ENCODE peak calls at places on chromosomes 16 and 17, in four cellular contexts. D is GM12878, Q is HepG2, O is K562. F is an unnamed sample.

GRCh38 chr16:3171181-3171854 is 16.7 kb upstream of the OR1F1 start:
- DNase-seq in D (no peak), Q (no peak), O (no peak), F (no peak)

GRCh38 chr17:78879679-78880186 is 23.3 kb downstream of the CEP295NL start:
- DNase-seq in D (no peak), Q (no peak), O (peak; percentile 20), F (no peak)

GRCh38 chr17:48100160-48100559 is 1.1 kb downstream of the CBX1 start:
- DNase-seq in D (no peak), Q (no peak), O (no peak), F (no peak)

GRCh38 chr17:56678249-56679144 is 85.0 kb downstream of the NOG start:
- DNase-seq in D (no peak), Q (no peak), O (no peak), F (no peak)

GRCh38 chr17:16872836-16873653 is 98.9 kb downstream of the TNFRSF13B start:
- DNase-seq in D (no peak), Q (no peak), O (peak; percentile 51), F (peak; percentile 77)

GRCh38 chr16:14303182-14303618 is 232.1 kb downstream of the MRTFB start:
- DNase-seq in D (no peak), Q (no peak), O (peak; percentile 44), F (no peak)

GRCh38 chr17:40450175-40450574 is 6.9 kb downstream of the IGFBP4 start:
- DNase-seq in D (no peak), Q (peak; percentile 54), O (peak; percentile 80), F (peak; percentile 27)

GRCh38 chr17:49101054-49101534 is 31.5 kb upstream of the B4GALNT2 start:
- DNase-seq in D (no peak), Q (no peak), O (no peak), F (no peak)

GRCh38 chr16:637081-638018 is 1.2 kb upstream of the METTL26 start:
- DNase-seq in D (no peak), Q (peak; percentile 37), O (peak; percentile 89), F (peak; percentile 96)

GRCh38 chr16:85066346-85066885 is 38.8 kb downstream of the KIAA0513 start:
- DNase-seq in D (no peak), Q (no peak), O (no peak), F (no peak)

GRCh38 chr17:72188801-72189200 is 68.0 kb downstream of the SOX9 start:
- DNase-seq in D (no peak), Q (no peak), O (no peak), F (no peak)

GRCh38 chr17:63436523-63437110 is 9.5 kb downstream of the CYB561 start:
- DNase-seq in D (no peak), Q (no peak), O (peak; percentile 47), F (no peak)

GRCh38 chr16:22888791-22889190 is 74.8 kb downstream of the HS3ST2 start:
- DNase-seq in D (no peak), Q (no peak), O (no peak), F (no peak)

GRCh38 chr17:16491703-16492612 is at the start of gene LRRC75A:
- DNase-seq in D (no peak), Q (no peak), O (peak; percentile 50), F (peak; percentile 74)

DNA sequence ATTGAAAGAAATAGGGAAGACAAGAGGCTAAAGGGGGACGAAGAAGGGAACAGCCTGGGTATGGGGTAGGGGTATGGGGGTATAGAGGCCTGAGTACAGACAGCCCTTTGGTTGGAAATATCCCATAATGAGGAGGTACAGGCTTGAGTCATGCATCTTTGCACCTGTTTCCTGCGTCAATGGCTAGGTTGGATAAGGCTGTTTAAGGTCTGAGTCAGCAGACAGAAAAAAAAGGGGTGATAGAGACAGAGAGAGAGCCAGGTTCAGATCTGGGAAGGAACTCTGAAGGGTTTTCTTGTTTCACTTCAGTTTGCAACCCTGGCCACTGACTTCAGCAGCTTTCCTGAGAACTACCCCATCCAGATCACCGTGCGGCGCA is 8.5 kb downstream of the FNDC8 start:
- DNase-seq in D (no peak), Q (no peak), O (peak; percentile 26), F (no peak)
- TF ChIP-seq TARDBP in D (no peak), Q (no peak), O (no peak), F (no peak)

DNA sequence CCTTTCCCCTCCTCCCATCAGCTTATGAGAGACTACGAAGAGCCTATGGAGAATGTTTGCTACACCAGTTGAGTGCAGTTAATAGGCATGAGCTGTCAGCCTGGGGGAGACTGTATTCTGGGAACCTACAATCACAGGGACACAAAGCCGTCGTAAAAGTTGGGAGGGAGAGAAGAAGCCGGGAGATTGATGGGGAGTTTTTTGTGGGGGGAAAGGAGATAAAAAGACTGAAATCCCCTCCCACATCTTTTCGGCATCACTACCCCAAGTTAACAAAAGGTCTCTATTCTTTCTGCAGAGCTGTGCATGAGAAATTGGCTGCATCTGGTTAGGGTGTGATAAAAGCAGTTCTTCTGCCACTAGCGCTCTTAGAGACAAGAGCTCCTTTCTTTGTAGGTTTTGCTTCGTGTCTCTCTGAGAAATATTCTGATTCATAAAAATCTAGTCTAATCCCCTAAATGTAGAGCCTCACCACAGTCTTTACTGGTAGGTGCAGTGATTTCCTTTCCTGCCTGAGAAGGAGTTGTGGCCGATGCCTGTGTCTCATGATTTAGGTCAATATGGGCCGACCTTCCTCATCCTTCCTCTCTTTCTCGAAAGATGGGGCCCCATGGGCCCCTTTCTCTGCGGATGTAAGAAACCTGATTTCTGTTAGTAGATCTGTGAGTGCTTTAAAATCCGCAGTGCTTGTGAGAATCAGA is 77.4 kb downstream of the BPTF start:
- DNase-seq in D (no peak), Q (no peak), O (no peak), F (no peak)
- TF ChIP-seq BHLHE40 in D (no peak), Q (no peak), O (no peak), F (no peak)

GRCh38 chr16:89172901-89173628 is 1.5 kb downstream of the CDH15 start:
- DNase-seq in D (no peak), Q (no peak), O (no peak), F (no peak)
- TF ChIP-seq TARDBP in D (no peak), Q (no peak), O (no peak), F (no peak)

DNA sequence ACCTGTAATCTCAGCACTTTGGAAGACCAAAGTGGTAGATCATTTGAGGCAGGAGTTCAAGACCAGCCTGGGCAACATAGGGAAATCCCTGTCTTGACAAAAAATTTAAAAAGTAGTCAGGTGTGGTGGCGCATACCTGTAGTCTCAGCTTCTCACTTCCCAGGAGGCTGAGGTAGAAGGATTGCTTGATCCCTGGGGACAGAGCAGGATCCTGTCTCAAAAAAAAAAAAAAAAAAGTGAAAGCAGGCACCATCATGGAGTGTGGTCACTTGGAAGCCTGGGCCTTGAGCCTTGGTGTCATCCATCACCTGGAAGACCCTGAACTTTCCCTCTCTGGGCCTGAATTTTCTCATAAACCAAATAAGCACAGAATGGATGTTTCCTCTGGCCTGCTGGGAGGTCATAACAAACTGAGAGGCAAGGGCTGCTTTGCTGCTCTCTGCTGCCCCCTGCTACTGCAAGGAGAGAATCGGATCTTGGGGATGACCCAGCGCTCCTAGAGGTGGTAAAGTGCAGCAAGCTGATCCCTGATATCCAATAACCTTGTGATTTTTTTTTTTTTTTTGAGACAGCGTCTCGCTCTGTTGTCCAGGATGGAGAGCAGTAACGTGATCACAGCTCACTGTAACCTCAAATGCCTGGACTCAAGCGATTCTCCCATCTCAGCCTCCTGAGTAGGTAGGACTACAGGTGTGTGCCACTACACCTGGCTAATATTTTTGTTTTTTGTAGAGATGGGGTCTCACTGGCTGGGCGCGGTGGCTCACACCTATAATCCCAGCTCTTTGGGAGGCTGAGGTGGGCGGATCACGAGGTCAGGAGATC is 75.9 kb upstream of the RNU2-1 start:
- DNase-seq in D (no peak), Q (no peak), O (no peak), F (no peak)
- TF ChIP-seq BHLHE40 in D (no peak), Q (no peak), O (no peak), F (no peak)

GRCh38 chr17:58577696-58578095 is 63.3 kb upstream of the MTMR4 start:
- DNase-seq in D (no peak), Q (peak; percentile 52), O (peak; percentile 78), F (peak; percentile 65)

GRCh38 chr17:58574025-58574424 is 59.6 kb upstream of the MTMR4 start:
- DNase-seq in D (no peak), Q (no peak), O (no peak), F (no peak)

GRCh38 chr17:58576679-58577367 is 62.4 kb upstream of the MTMR4 start:
- DNase-seq in D (no peak), Q (peak; percentile 51), O (peak; percentile 18), F (no peak)

GRCh38 chr17:58572846-58573245 is 58.4 kb upstream of the MTMR4 start:
- DNase-seq in D (no peak), Q (peak; percentile 46), O (peak; percentile 14), F (no peak)

DNA sequence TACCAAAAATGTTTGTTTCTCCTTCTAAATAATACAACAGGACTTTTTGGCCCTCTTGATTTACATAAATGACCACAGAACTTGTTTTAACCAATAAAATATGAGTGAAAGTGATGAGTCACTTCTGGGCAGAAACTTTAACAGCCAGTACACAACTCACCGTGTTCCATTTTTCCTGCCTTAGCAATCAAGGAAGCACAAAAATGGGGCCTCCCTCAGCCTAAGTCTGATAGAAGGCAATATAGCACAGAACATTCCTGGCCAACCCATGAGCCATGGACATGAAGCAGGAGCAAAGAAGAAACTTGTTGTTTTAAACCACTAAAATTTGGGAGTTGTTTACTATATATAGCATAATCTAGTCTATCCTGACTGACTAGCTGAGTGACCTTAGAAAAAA is 61.1 kb upstream of the MTMR4 start:
- DNase-seq in D (no peak), Q (no peak), O (peak; percentile 49), F (no peak)
- TF ChIP-seq TARDBP in D (no peak), Q (no peak), O (no peak), F (no peak)

GRCh38 chr17:65062168-65062915 is 5.8 kb upstream of the GNA13 start:
- DNase-seq in D (no peak), Q (peak; percentile 41), O (peak; percentile 52), F (no peak)
- TF ChIP-seq BHLHE40 in D (no peak), Q (no peak), O (no peak), F (no peak)

GRCh38 chr17:26963163-26963503 is 330.8 kb upstream of the WSB1 start:
- DNase-seq in D (no peak), Q (no peak), O (no peak), F (no peak)

GRCh38 chr17:26962255-26963162 is 331.4 kb upstream of the WSB1 start:
- DNase-seq in D (no peak), Q (no peak), O (no peak), F (no peak)
- TF ChIP-seq TARDBP in D (no peak), Q (no peak), O (no peak), F (no peak)

F was measured in HEK293T.